ENCODE peak calls at places on chromosome 15, in seven cellular contexts. One of them, this sample, is unnamed.

GRCh38 chr15:49223536-49224274 is 53.7 kb downstream of the GALK2 start:
- DNase-seq in CD8-positive, alpha-beta memory T cell: no peak
- DNase-seq in neural progenitor cell: no peak
- DNase-seq in epithelial cell of esophagus: no peak
- DNase-seq in uterus: no peak
- DNase-seq in fibroblast of lung: peak; percentile 40
- DNase-seq in endodermal cell: no peak
- DNase-seq in this sample: no peak

GRCh38 chr15:99433757-99434211 is 132.0 kb upstream of the MEF2A start:
- DNase-seq in fibroblast of lung: no peak
- DNase-seq in epithelial cell of esophagus: no peak
- DNase-seq in uterus: no peak
- DNase-seq in endodermal cell: no peak
- DNase-seq in neural progenitor cell: no peak
- DNase-seq in CD8-positive, alpha-beta memory T cell: no peak
- DNase-seq in this sample: no peak

GRCh38 chr15:69757186-69757585 is 304.6 kb downstream of the RPLP1 start:
- DNase-seq in fibroblast of lung: peak; percentile 45
- DNase-seq in CD8-positive, alpha-beta memory T cell: no peak
- DNase-seq in uterus: no peak
- DNase-seq in epithelial cell of esophagus: peak; percentile 13
- DNase-seq in neural progenitor cell: no peak
- DNase-seq in endodermal cell: no peak
- DNase-seq in this sample: no peak

GRCh38 chr15:89018235-89018634 is 70.0 kb upstream of the ABHD2 start:
- DNase-seq in CD8-positive, alpha-beta memory T cell: no peak
- DNase-seq in endodermal cell: no peak
- DNase-seq in epithelial cell of esophagus: no peak
- DNase-seq in uterus: peak; percentile 78
- DNase-seq in neural progenitor cell: no peak
- DNase-seq in fibroblast of lung: peak; percentile 42
- DNase-seq in this sample: peak; percentile 64

GRCh38 chr15:42605281-42605744 is 29.9 kb downstream of the STARD9 start:
- DNase-seq in neural progenitor cell: no peak
- DNase-seq in endodermal cell: no peak
- DNase-seq in epithelial cell of esophagus: peak; percentile 5
- DNase-seq in uterus: no peak
- DNase-seq in fibroblast of lung: peak; percentile 36
- DNase-seq in CD8-positive, alpha-beta memory T cell: no peak
- DNase-seq in this sample: no peak

GRCh38 chr15:70447927-70448698 is 315.2 kb downstream of the UACA start:
- DNase-seq in neural progenitor cell: no peak
- DNase-seq in uterus: no peak
- DNase-seq in epithelial cell of esophagus: no peak
- DNase-seq in endodermal cell: no peak
- DNase-seq in CD8-positive, alpha-beta memory T cell: peak; percentile 66
- DNase-seq in fibroblast of lung: peak; percentile 29
- DNase-seq in this sample: no peak

GRCh38 chr15:40234783-40235182 is 4.1 kb upstream of the PAK6 start:
- DNase-seq in fibroblast of lung: no peak
- DNase-seq in neural progenitor cell: no peak
- DNase-seq in epithelial cell of esophagus: peak; percentile 69
- DNase-seq in CD8-positive, alpha-beta memory T cell: no peak
- DNase-seq in endodermal cell: peak; percentile 70
- DNase-seq in uterus: no peak
- DNase-seq in this sample: no peak

GRCh38 chr15:99148851-99149276 is 44.0 kb downstream of the SYNM start:
- DNase-seq in CD8-positive, alpha-beta memory T cell: no peak
- DNase-seq in neural progenitor cell: no peak
- DNase-seq in uterus: no peak
- DNase-seq in fibroblast of lung: no peak
- DNase-seq in endodermal cell: peak; percentile 49
- DNase-seq in epithelial cell of esophagus: no peak
- DNase-seq in this sample: no peak

GRCh38 chr15:57422113-57422754 is 45.9 kb downstream of the CGNL1 start:
- DNase-seq in CD8-positive, alpha-beta memory T cell: no peak
- DNase-seq in neural progenitor cell: no peak
- DNase-seq in endodermal cell: peak; percentile 13
- DNase-seq in fibroblast of lung: no peak
- DNase-seq in uterus: no peak
- DNase-seq in epithelial cell of esophagus: no peak
- DNase-seq in this sample: no peak

GRCh38 chr15:43258781-43259180 is 7.9 kb downstream of the TGM5 start:
- DNase-seq in CD8-positive, alpha-beta memory T cell: no peak
- DNase-seq in fibroblast of lung: no peak
- DNase-seq in epithelial cell of esophagus: no peak
- DNase-seq in neural progenitor cell: no peak
- DNase-seq in uterus: no peak
- DNase-seq in endodermal cell: no peak
- DNase-seq in this sample: no peak

GRCh38 chr15:77417642-77418041 is 2.3 kb downstream of the PEAK1 start:
- DNase-seq in epithelial cell of esophagus: no peak
- DNase-seq in CD8-positive, alpha-beta memory T cell: no peak
- DNase-seq in endodermal cell: no peak
- DNase-seq in fibroblast of lung: peak; percentile 34
- DNase-seq in neural progenitor cell: no peak
- DNase-seq in uterus: no peak
- DNase-seq in this sample: no peak

GRCh38 chr15:95365615-95366107 is 964.8 kb upstream of the NR2F2 start:
- DNase-seq in CD8-positive, alpha-beta memory T cell: no peak
- DNase-seq in uterus: peak; percentile 43
- DNase-seq in neural progenitor cell: no peak
- DNase-seq in endodermal cell: no peak
- DNase-seq in fibroblast of lung: peak; percentile 50
- DNase-seq in epithelial cell of esophagus: no peak
- DNase-seq in this sample: no peak

GRCh38 chr15:101618861-101619614 is 33.1 kb downstream of the TM2D3 start:
- DNase-seq in uterus: no peak
- DNase-seq in endodermal cell: no peak
- DNase-seq in fibroblast of lung: no peak
- DNase-seq in CD8-positive, alpha-beta memory T cell: no peak
- DNase-seq in epithelial cell of esophagus: no peak
- DNase-seq in neural progenitor cell: no peak
- DNase-seq in this sample: no peak

GRCh38 chr15:52558196-52558595 is 10.6 kb downstream of the ARPP19 start:
- DNase-seq in CD8-positive, alpha-beta memory T cell: peak; percentile 71
- DNase-seq in neural progenitor cell: no peak
- DNase-seq in epithelial cell of esophagus: peak; percentile 97
- DNase-seq in endodermal cell: no peak
- DNase-seq in fibroblast of lung: peak; percentile 85
- DNase-seq in uterus: no peak
- DNase-seq in this sample: no peak

GRCh38 chr15:94526071-94526689 is 294.8 kb downstream of the MCTP2 start:
- DNase-seq in uterus: no peak
- DNase-seq in fibroblast of lung: no peak
- DNase-seq in endodermal cell: peak; percentile 72
- DNase-seq in CD8-positive, alpha-beta memory T cell: no peak
- DNase-seq in epithelial cell of esophagus: peak; percentile 15
- DNase-seq in neural progenitor cell: peak; percentile 40
- DNase-seq in this sample: no peak

GRCh38 chr15:44734839-44735481 is 1.4 kb upstream of the TRIM69 start:
- DNase-seq in epithelial cell of esophagus: no peak
- DNase-seq in fibroblast of lung: no peak
- DNase-seq in endodermal cell: no peak
- DNase-seq in uterus: no peak
- DNase-seq in CD8-positive, alpha-beta memory T cell: no peak
- DNase-seq in neural progenitor cell: no peak
- DNase-seq in this sample: no peak

GRCh38 chr15:44738340-44738984 is 2.1 kb downstream of the TRIM69 start:
- DNase-seq in fibroblast of lung: peak; percentile 38
- DNase-seq in neural progenitor cell: peak; percentile 15
- DNase-seq in epithelial cell of esophagus: peak; percentile 58
- DNase-seq in endodermal cell: no peak
- DNase-seq in uterus: no peak
- DNase-seq in CD8-positive, alpha-beta memory T cell: no peak
- DNase-seq in this sample: no peak

GRCh38 chr15:44735482-44736260 is 657 bp upstream of the TRIM69 start:
- DNase-seq in uterus: peak; percentile 54
- DNase-seq in epithelial cell of esophagus: no peak
- DNase-seq in endodermal cell: no peak
- DNase-seq in fibroblast of lung: no peak
- DNase-seq in CD8-positive, alpha-beta memory T cell: peak; percentile 62
- DNase-seq in neural progenitor cell: no peak
- DNase-seq in this sample: peak; percentile 12

GRCh38 chr15:44736261-44736765 is at the start of gene TRIM69:
- DNase-seq in CD8-positive, alpha-beta memory T cell: no peak
- DNase-seq in endodermal cell: no peak
- DNase-seq in uterus: no peak
- DNase-seq in epithelial cell of esophagus: no peak
- DNase-seq in neural progenitor cell: no peak
- DNase-seq in fibroblast of lung: no peak
- DNase-seq in this sample: no peak
- H3K4me3 ChIP-seq in CD8-positive, alpha-beta memory T cell: peak within 1 kb of the TSS; percentile 62
- H3K4me3 ChIP-seq in endodermal cell: no peak within 1 kb of the TSS
- H3K4me3 ChIP-seq in uterus: no peak within 1 kb of the TSS
- H3K4me3 ChIP-seq in epithelial cell of esophagus: no peak within 1 kb of the TSS
- H3K4me3 ChIP-seq in neural progenitor cell: no peak within 1 kb of the TSS
- H3K4me3 ChIP-seq in fibroblast of lung: no peak within 1 kb of the TSS
- H3K4me3 ChIP-seq in this sample: no peak within 1 kb of the TSS

DNA sequence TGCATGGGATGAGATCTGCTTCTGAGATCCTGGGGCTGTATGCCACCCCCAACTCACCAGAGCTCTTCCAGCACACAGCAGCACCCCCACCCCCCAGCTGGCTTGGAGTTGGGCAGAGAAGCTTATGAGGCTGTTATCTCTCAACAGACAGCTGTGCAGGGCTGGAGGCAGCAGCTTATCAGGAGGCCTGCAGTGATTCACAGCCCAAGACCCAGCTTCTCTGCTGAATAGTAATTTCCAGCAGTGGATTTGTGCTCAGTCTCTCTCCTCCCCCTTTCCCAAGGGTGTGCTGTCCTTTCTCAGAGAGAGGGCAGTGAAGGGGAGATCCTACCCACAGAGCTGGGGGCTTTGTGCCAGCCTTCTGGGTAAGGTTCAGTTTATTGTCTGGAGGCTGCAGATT is 2.1 kb downstream of the RPP25 start:
- DNase-seq in endodermal cell: peak; percentile 70
- DNase-seq in fibroblast of lung: peak; percentile 85
- DNase-seq in neural progenitor cell: peak; percentile 38
- DNase-seq in epithelial cell of esophagus: no peak
- DNase-seq in uterus: no peak
- DNase-seq in CD8-positive, alpha-beta memory T cell: no peak
- DNase-seq in this sample: no peak
- H3K4me3 ChIP-seq in endodermal cell: peak overlapping the region; percentile 86
- H3K4me3 ChIP-seq in fibroblast of lung: no peak overlapping the region
- H3K4me3 ChIP-seq in neural progenitor cell: peak overlapping the region; percentile 49
- H3K4me3 ChIP-seq in epithelial cell of esophagus: no peak overlapping the region
- H3K4me3 ChIP-seq in uterus: peak overlapping the region; percentile 56
- H3K4me3 ChIP-seq in CD8-positive, alpha-beta memory T cell: no peak overlapping the region
- H3K4me3 ChIP-seq in this sample: no peak overlapping the region

GRCh38 chr15:41332788-41333527 is at the start of gene NUSAP1:
- DNase-seq in neural progenitor cell: no peak
- DNase-seq in uterus: no peak
- DNase-seq in epithelial cell of esophagus: no peak
- DNase-seq in endodermal cell: no peak
- DNase-seq in CD8-positive, alpha-beta memory T cell: no peak
- DNase-seq in fibroblast of lung: no peak
- DNase-seq in this sample: no peak
- H3K4me3 ChIP-seq in neural progenitor cell: peak within 1 kb of the TSS; percentile 91
- H3K4me3 ChIP-seq in uterus: peak within 1 kb of the TSS; percentile 82
- H3K4me3 ChIP-seq in epithelial cell of esophagus: peak within 1 kb of the TSS; percentile 94
- H3K4me3 ChIP-seq in endodermal cell: peak within 1 kb of the TSS; percentile 93
- H3K4me3 ChIP-seq in CD8-positive, alpha-beta memory T cell: peak within 1 kb of the TSS; percentile 98
- H3K4me3 ChIP-seq in fibroblast of lung: peak within 1 kb of the TSS; percentile 99
- H3K4me3 ChIP-seq in this sample: peak within 1 kb of the TSS; percentile 99

GRCh38 chr15:61748529-61748928 is 311.7 kb downstream of the VPS13C start:
- DNase-seq in uterus: no peak
- DNase-seq in epithelial cell of esophagus: peak; percentile 79
- DNase-seq in endodermal cell: no peak
- DNase-seq in fibroblast of lung: no peak
- DNase-seq in CD8-positive, alpha-beta memory T cell: no peak
- DNase-seq in neural progenitor cell: no peak
- DNase-seq in this sample: no peak

GRCh38 chr15:61749169-61749568 is 311.1 kb downstream of the VPS13C start:
- DNase-seq in epithelial cell of esophagus: peak; percentile 97
- DNase-seq in neural progenitor cell: no peak
- DNase-seq in endodermal cell: no peak
- DNase-seq in uterus: no peak
- DNase-seq in CD8-positive, alpha-beta memory T cell: no peak
- DNase-seq in fibroblast of lung: no peak
- DNase-seq in this sample: no peak

GRCh38 chr15:61742591-61742990 is 317.7 kb downstream of the VPS13C start:
- DNase-seq in uterus: no peak
- DNase-seq in CD8-positive, alpha-beta memory T cell: no peak
- DNase-seq in fibroblast of lung: no peak
- DNase-seq in endodermal cell: no peak
- DNase-seq in epithelial cell of esophagus: peak; percentile 84
- DNase-seq in neural progenitor cell: no peak
- DNase-seq in this sample: no peak

GRCh38 chr15:61746589-61746988 is 313.7 kb downstream of the VPS13C start:
- DNase-seq in epithelial cell of esophagus: no peak
- DNase-seq in uterus: no peak
- DNase-seq in fibroblast of lung: no peak
- DNase-seq in CD8-positive, alpha-beta memory T cell: no peak
- DNase-seq in endodermal cell: no peak
- DNase-seq in neural progenitor cell: no peak
- DNase-seq in this sample: no peak

GRCh38 chr15:61743352-61743909 is 316.8 kb downstream of the VPS13C start:
- DNase-seq in CD8-positive, alpha-beta memory T cell: no peak
- DNase-seq in endodermal cell: peak; percentile 51
- DNase-seq in epithelial cell of esophagus: no peak
- DNase-seq in fibroblast of lung: no peak
- DNase-seq in neural progenitor cell: no peak
- DNase-seq in uterus: no peak
- DNase-seq in this sample: no peak
- H3K4me3 ChIP-seq in CD8-positive, alpha-beta memory T cell: no peak overlapping the region
- H3K4me3 ChIP-seq in endodermal cell: no peak overlapping the region
- H3K4me3 ChIP-seq in epithelial cell of esophagus: no peak overlapping the region
- H3K4me3 ChIP-seq in fibroblast of lung: no peak overlapping the region
- H3K4me3 ChIP-seq in neural progenitor cell: no peak overlapping the region
- H3K4me3 ChIP-seq in uterus: no peak overlapping the region
- H3K4me3 ChIP-seq in this sample: no peak overlapping the region